ENCODE peak calls at places on chromosomes 12 and 14, in seven cellular contexts. One of them, this sample, is unnamed.

GRCh38 chr12:127450822-127451221 is 816.1 kb upstream of the TMEM132C start:
- DNase-seq in AG04450: no peak
- DNase-seq in K562: no peak
- DNase-seq in AG10803: no peak
- DNase-seq in IMR-90: peak; percentile 8
- DNase-seq in thoracic aorta: no peak
- DNase-seq in astrocyte of the cerebellum: no peak
- DNase-seq in this sample: no peak

GRCh38 chr12:88737838-88738472 is 157.7 kb upstream of the KITLG start:
- DNase-seq in AG04450: no peak
- DNase-seq in thoracic aorta: no peak
- DNase-seq in K562: no peak
- DNase-seq in AG10803: no peak
- DNase-seq in astrocyte of the cerebellum: no peak
- DNase-seq in IMR-90: no peak
- DNase-seq in this sample: no peak

GRCh38 chr12:22935090-22935489 is 310.1 kb downstream of the ETNK1 start:
- DNase-seq in IMR-90: no peak
- DNase-seq in K562: no peak
- DNase-seq in astrocyte of the cerebellum: no peak
- DNase-seq in AG04450: no peak
- DNase-seq in AG10803: no peak
- DNase-seq in thoracic aorta: no peak
- DNase-seq in this sample: no peak

GRCh38 chr14:55373784-55374725 is 37.6 kb downstream of the ATG14 start:
- DNase-seq in IMR-90: peak; percentile 77
- DNase-seq in astrocyte of the cerebellum: peak; percentile 8
- DNase-seq in AG04450: no peak
- DNase-seq in AG10803: no peak
- DNase-seq in K562: no peak
- DNase-seq in thoracic aorta: no peak
- DNase-seq in this sample: no peak

GRCh38 chr14:105498430-105499255 is 7.6 kb downstream of the TEDC1 start:
- DNase-seq in thoracic aorta: no peak
- DNase-seq in AG10803: no peak
- DNase-seq in K562: no peak
- DNase-seq in astrocyte of the cerebellum: no peak
- DNase-seq in AG04450: no peak
- DNase-seq in IMR-90: no peak
- DNase-seq in this sample: no peak

GRCh38 chr14:74401504-74402241 is 24.3 kb downstream of the SYNDIG1L start:
- DNase-seq in AG10803: no peak
- DNase-seq in K562: peak; percentile 16
- DNase-seq in thoracic aorta: no peak
- DNase-seq in astrocyte of the cerebellum: no peak
- DNase-seq in AG04450: no peak
- DNase-seq in IMR-90: no peak
- DNase-seq in this sample: peak; percentile 74

GRCh38 chr12:114608509-114608908 is 75.5 kb downstream of the TBX3 start:
- DNase-seq in AG10803: no peak
- DNase-seq in AG04450: no peak
- DNase-seq in astrocyte of the cerebellum: no peak
- DNase-seq in K562: no peak
- DNase-seq in thoracic aorta: no peak
- DNase-seq in IMR-90: no peak
- DNase-seq in this sample: no peak

GRCh38 chr12:98939926-98940325 is 294.8 kb downstream of the APAF1 start:
- DNase-seq in AG10803: no peak
- DNase-seq in AG04450: no peak
- DNase-seq in astrocyte of the cerebellum: no peak
- DNase-seq in IMR-90: no peak
- DNase-seq in thoracic aorta: no peak
- DNase-seq in K562: no peak
- DNase-seq in this sample: no peak

GRCh38 chr12:125079943-125080645 is 14.9 kb downstream of the AACS start:
- DNase-seq in IMR-90: no peak
- DNase-seq in astrocyte of the cerebellum: no peak
- DNase-seq in AG04450: no peak
- DNase-seq in K562: no peak
- DNase-seq in AG10803: peak; percentile 75
- DNase-seq in thoracic aorta: no peak
- DNase-seq in this sample: no peak

GRCh38 chr14:52801014-52801708 is 9.8 kb upstream of the GNPNAT1 start:
- DNase-seq in IMR-90: peak; percentile 92
- DNase-seq in K562: no peak
- DNase-seq in thoracic aorta: peak; percentile 70
- DNase-seq in astrocyte of the cerebellum: peak; percentile 16
- DNase-seq in AG04450: peak; percentile 39
- DNase-seq in AG10803: peak; percentile 76
- DNase-seq in this sample: no peak

GRCh38 chr14:61934385-61934784 is 172.2 kb downstream of the SNAPC1 start:
- DNase-seq in AG10803: peak; percentile 96
- DNase-seq in K562: no peak
- DNase-seq in AG04450: peak; percentile 84
- DNase-seq in astrocyte of the cerebellum: peak; percentile 81
- DNase-seq in thoracic aorta: no peak
- DNase-seq in IMR-90: peak; percentile 99
- DNase-seq in this sample: no peak

GRCh38 chr12:9669534-9669933 is at the start of gene CLEC2D:
- DNase-seq in IMR-90: no peak
- DNase-seq in K562: no peak
- DNase-seq in AG04450: no peak
- DNase-seq in AG10803: no peak
- DNase-seq in astrocyte of the cerebellum: no peak
- DNase-seq in thoracic aorta: no peak
- DNase-seq in this sample: no peak

GRCh38 chr12:119128527-119128926 is 50.2 kb upstream of the HSPB8 start:
- DNase-seq in astrocyte of the cerebellum: no peak
- DNase-seq in AG04450: no peak
- DNase-seq in IMR-90: no peak
- DNase-seq in AG10803: no peak
- DNase-seq in K562: no peak
- DNase-seq in thoracic aorta: no peak
- DNase-seq in this sample: no peak

GRCh38 chr14:42703501-42703900 is 1096.8 kb downstream of the LRFN5 start:
- DNase-seq in IMR-90: no peak
- DNase-seq in K562: no peak
- DNase-seq in thoracic aorta: no peak
- DNase-seq in AG10803: no peak
- DNase-seq in AG04450: no peak
- DNase-seq in astrocyte of the cerebellum: no peak
- DNase-seq in this sample: no peak

GRCh38 chr14:101689039-101689501 is 72.4 kb upstream of the PPP2R5C start:
- DNase-seq in K562: no peak
- DNase-seq in AG10803: no peak
- DNase-seq in astrocyte of the cerebellum: no peak
- DNase-seq in thoracic aorta: no peak
- DNase-seq in IMR-90: no peak
- DNase-seq in AG04450: no peak
- DNase-seq in this sample: no peak

GRCh38 chr14:49950275-49951250 is 57.7 kb downstream of the ARF6 start:
- DNase-seq in AG10803: no peak
- DNase-seq in IMR-90: no peak
- DNase-seq in astrocyte of the cerebellum: no peak
- DNase-seq in K562: no peak
- DNase-seq in thoracic aorta: no peak
- DNase-seq in AG04450: no peak
- DNase-seq in this sample: no peak

GRCh38 chr14:61854898-61855297 is 92.7 kb downstream of the SNAPC1 start:
- DNase-seq in K562: no peak
- DNase-seq in AG10803: no peak
- DNase-seq in IMR-90: no peak
- DNase-seq in thoracic aorta: no peak
- DNase-seq in astrocyte of the cerebellum: no peak
- DNase-seq in AG04450: no peak
- DNase-seq in this sample: no peak

GRCh38 chr12:49518914-49519573 is 19.8 kb upstream of the KCNH3 start:
- DNase-seq in IMR-90: peak; percentile 62
- DNase-seq in AG04450: no peak
- DNase-seq in K562: no peak
- DNase-seq in astrocyte of the cerebellum: peak; percentile 39
- DNase-seq in AG10803: no peak
- DNase-seq in thoracic aorta: no peak
- DNase-seq in this sample: no peak

GRCh38 chr12:47775100-47775911 is 2.3 kb downstream of the SLC48A1 start:
- DNase-seq in IMR-90: no peak
- DNase-seq in AG04450: no peak
- DNase-seq in AG10803: peak; percentile 50
- DNase-seq in thoracic aorta: no peak
- DNase-seq in astrocyte of the cerebellum: no peak
- DNase-seq in K562: peak; percentile 62
- DNase-seq in this sample: no peak

GRCh38 chr12:105451798-105452197 is 121.3 kb downstream of the C12orf75 start:
- DNase-seq in AG10803: no peak
- DNase-seq in thoracic aorta: no peak
- DNase-seq in IMR-90: no peak
- DNase-seq in astrocyte of the cerebellum: no peak
- DNase-seq in AG04450: no peak
- DNase-seq in K562: no peak
- DNase-seq in this sample: no peak

GRCh38 chr12:115049617-115050016 is 365.6 kb upstream of the TBX3 start:
- DNase-seq in astrocyte of the cerebellum: no peak
- DNase-seq in thoracic aorta: no peak
- DNase-seq in K562: no peak
- DNase-seq in IMR-90: peak; percentile 6
- DNase-seq in AG04450: no peak
- DNase-seq in AG10803: no peak
- DNase-seq in this sample: no peak

GRCh38 chr12:132761032-132761910 is at the start of gene ANKLE2:
- DNase-seq in astrocyte of the cerebellum: no peak
- DNase-seq in K562: peak; percentile 83
- DNase-seq in AG04450: no peak
- DNase-seq in AG10803: peak; percentile 78
- DNase-seq in thoracic aorta: no peak
- DNase-seq in IMR-90: peak; percentile 59
- DNase-seq in this sample: peak; percentile 53

GRCh38 chr12:93380480-93381121 is 2.9 kb downstream of the NUDT4 start:
- DNase-seq in astrocyte of the cerebellum: no peak
- DNase-seq in AG04450: no peak
- DNase-seq in IMR-90: peak; percentile 70
- DNase-seq in thoracic aorta: no peak
- DNase-seq in AG10803: no peak
- DNase-seq in K562: no peak
- DNase-seq in this sample: no peak

GRCh38 chr12:47838286-47838931 is 18.7 kb upstream of the HDAC7 start:
- DNase-seq in K562: peak; percentile 74
- DNase-seq in IMR-90: peak; percentile 41
- DNase-seq in astrocyte of the cerebellum: no peak
- DNase-seq in thoracic aorta: no peak
- DNase-seq in AG10803: peak; percentile 44
- DNase-seq in AG04450: no peak
- DNase-seq in this sample: no peak

GRCh38 chr12:60842166-60842565 is 1246.3 kb downstream of the SLC16A7 start:
- DNase-seq in AG10803: no peak
- DNase-seq in AG04450: no peak
- DNase-seq in K562: no peak
- DNase-seq in astrocyte of the cerebellum: no peak
- DNase-seq in IMR-90: no peak
- DNase-seq in thoracic aorta: no peak
- DNase-seq in this sample: no peak
- TF ChIP-seq CTCF in AG10803: no peak
- TF ChIP-seq CTCF in AG04450: no peak
- TF ChIP-seq CTCF in K562: no peak
- TF ChIP-seq CTCF in astrocyte of the cerebellum: no peak
- TF ChIP-seq CTCF in IMR-90: no peak
- TF ChIP-seq CTCF in thoracic aorta: no peak
- TF ChIP-seq CTCF in this sample: no peak

DNA sequence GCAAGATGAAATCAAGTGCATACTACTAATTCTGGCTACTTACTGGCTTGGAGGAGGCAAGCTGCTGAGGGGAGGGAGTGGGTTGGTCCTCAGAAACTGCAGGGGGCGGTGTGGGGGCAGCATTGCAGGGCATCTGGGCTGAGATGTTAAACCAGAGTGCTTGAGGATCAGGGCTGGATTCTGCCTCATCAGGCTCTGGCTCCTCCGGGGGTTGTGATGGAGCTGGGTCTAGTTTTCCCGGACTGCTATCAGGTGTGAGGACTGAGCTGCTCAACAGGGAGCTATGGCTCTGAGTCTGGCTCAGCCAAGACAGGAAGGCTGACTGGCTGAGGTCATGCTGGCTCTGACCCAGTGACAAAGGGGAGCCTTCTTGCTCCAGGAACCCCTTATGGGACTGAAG is 28.6 kb downstream of the BAZ2A start:
- DNase-seq in AG10803: no peak
- DNase-seq in IMR-90: no peak
- DNase-seq in AG04450: no peak
- DNase-seq in astrocyte of the cerebellum: no peak
- DNase-seq in K562: peak; percentile 30
- DNase-seq in thoracic aorta: no peak
- DNase-seq in this sample: no peak
- TF ChIP-seq CTCF in AG10803: peak; percentile 14
- TF ChIP-seq CTCF in IMR-90: no peak
- TF ChIP-seq CTCF in AG04450: peak; percentile 36
- TF ChIP-seq CTCF in astrocyte of the cerebellum: peak; percentile 13
- TF ChIP-seq CTCF in K562: peak; percentile 47
- TF ChIP-seq CTCF in thoracic aorta: no peak
- TF ChIP-seq CTCF in this sample: no peak

DNA sequence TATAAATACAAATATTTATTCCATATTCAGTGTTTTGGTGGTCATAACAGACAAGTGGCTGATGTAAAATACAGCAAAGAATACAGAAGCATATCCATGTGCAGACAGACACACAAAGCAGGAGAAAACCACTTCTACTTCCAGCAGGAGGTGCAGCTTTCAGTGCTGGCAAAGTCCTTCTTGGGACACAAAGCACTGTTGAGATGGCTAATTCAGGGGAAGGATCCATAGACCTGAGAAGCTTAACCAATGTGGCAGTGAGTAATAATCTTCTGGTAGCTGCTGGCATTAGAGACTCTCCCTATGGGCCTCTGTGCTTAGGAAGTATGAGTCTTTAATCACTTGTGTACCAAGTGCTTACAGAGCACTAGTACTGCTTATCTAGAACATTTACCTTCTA is 26.8 kb downstream of the AMN1 start:
- DNase-seq in IMR-90: peak; percentile 10
- DNase-seq in thoracic aorta: no peak
- DNase-seq in astrocyte of the cerebellum: no peak
- DNase-seq in AG04450: no peak
- DNase-seq in AG10803: peak; percentile 17
- DNase-seq in K562: no peak
- DNase-seq in this sample: no peak
- TF ChIP-seq CTCF in IMR-90: no peak
- TF ChIP-seq CTCF in thoracic aorta: no peak
- TF ChIP-seq CTCF in astrocyte of the cerebellum: no peak
- TF ChIP-seq CTCF in AG04450: peak; percentile 16
- TF ChIP-seq CTCF in AG10803: peak; percentile 27
- TF ChIP-seq CTCF in K562: no peak
- TF ChIP-seq CTCF in this sample: no peak

DNA sequence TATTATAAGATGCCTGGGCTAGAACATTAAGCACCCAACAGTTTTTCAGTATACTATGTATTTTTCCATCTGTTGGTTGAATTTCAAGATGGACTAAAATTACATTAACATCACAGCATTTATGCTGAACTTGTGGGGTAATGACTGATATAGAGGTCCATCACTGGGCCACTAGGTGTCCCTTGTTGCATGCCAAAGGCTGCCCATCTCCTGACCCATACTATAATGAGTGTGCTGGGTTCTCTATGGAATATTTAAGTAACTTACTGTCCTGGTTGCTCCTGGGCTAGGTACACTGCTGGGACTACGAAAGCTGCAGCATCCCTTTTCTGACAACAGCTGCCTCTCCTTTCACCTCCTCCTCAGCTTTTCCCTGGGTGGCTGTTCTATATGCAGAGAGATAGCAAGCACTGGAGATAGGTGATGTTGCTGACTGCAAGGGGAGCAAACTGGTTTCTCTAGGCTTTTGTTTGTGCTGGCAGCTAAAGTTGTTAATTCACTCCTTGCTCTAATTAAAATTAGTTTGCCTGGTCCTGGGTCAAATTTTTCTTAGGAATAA is 138.6 kb upstream of the TRHDE start:
- DNase-seq in astrocyte of the cerebellum: no peak
- DNase-seq in AG10803: no peak
- DNase-seq in thoracic aorta: no peak
- DNase-seq in IMR-90: peak; percentile 1
- DNase-seq in AG04450: no peak
- DNase-seq in K562: no peak
- DNase-seq in this sample: no peak
- TF ChIP-seq CTCF in astrocyte of the cerebellum: peak; percentile 9
- TF ChIP-seq CTCF in AG10803: no peak
- TF ChIP-seq CTCF in thoracic aorta: no peak
- TF ChIP-seq CTCF in IMR-90: peak; percentile 25
- TF ChIP-seq CTCF in AG04450: peak; percentile 26
- TF ChIP-seq CTCF in K562: peak; percentile 9
- TF ChIP-seq CTCF in this sample: no peak

This sample was measured in activated B cell treated with CpG ODN at 0.5 μM for 24 hours.